ENCODE peak calls at places on chromosomes 5 and 9, in nine cellular contexts. W is activated CD8-positive, alpha-beta T cell treated with anti-CD3 and anti-CD28 coated beads, Interleukin-2, amount 10 ng/mL, durations not matched to agents 7 days and 5 days; L is activated T-cell treated with anti-CD3 and anti-CD28 coated beads for 4 hours; C is HT-29; K is frontal cortex; Y is ureter; J is endodermal cell; T is T follicular helper cell; H is stimulated activated CD4-positive, alpha-beta T cell treated with anti-CD3 and anti-CD28 coated beads, TNF-alpha, amount 100 ng/mL, for 4 hours. A is an unnamed sample.

GRCh38 chr5:151015974-151016587 is 4.3 kb upstream of the GPX3 start:
- DNase-seq in L (no peak), H (no peak), Y (no peak), W (no peak), J (no peak), C (no peak), K (no peak), T (no peak), A (no peak)

GRCh38 chr9:105157178-105157583 is 87.3 kb upstream of the SLC44A1 start:
- DNase-seq in W (peak), K (peak), J (peak), C (peak), T (no peak), H (no peak), L (no peak), Y (peak), A (peak)

GRCh38 chr5:98839469-98840383 is 66.3 kb downstream of the RGMB start:
- DNase-seq in Y (no peak), K (no peak), T (no peak), J (peak), W (no peak), L (no peak), H (no peak), C (no peak), A (peak)

GRCh38 chr5:148991606-148992005 is 71.3 kb downstream of the SH3TC2 start:
- DNase-seq in J (no peak), K (no peak), W (no peak), C (no peak), T (no peak), Y (no peak), H (no peak), L (no peak), A (no peak)

GRCh38 chr5:95162231-95162992 is 122.5 kb downstream of the MCTP1 start:
- DNase-seq in L (no peak), H (no peak), J (no peak), T (no peak), C (no peak), K (no peak), Y (no peak), W (no peak), A (no peak)

GRCh38 chr5:89936576-89936975 is 473.0 kb downstream of the CETN3 start:
- DNase-seq in K (no peak), H (no peak), L (no peak), C (no peak), T (no peak), J (no peak), W (no peak), Y (no peak), A (peak)

GRCh38 chr5:146069780-146070099 is 35.6 kb downstream of the PLAC8L1 start:
- DNase-seq in T (no peak), H (no peak), J (no peak), K (no peak), C (no peak), W (no peak), L (no peak), Y (no peak), A (no peak)

GRCh38 chr5:67879619-67880357 is 335.8 kb upstream of the PIK3R1 start:
- DNase-seq in C (peak), Y (no peak), J (no peak), W (no peak), H (no peak), T (no peak), L (no peak), K (no peak), A (peak)

GRCh38 chr5:36722913-36723312 is 116.5 kb downstream of the SLC1A3 start:
- DNase-seq in C (no peak), Y (no peak), W (no peak), T (no peak), J (no peak), H (no peak), L (no peak), K (no peak), A (peak)

GRCh38 chr9:83271665-83272071 is 208.7 kb upstream of the RASEF start:
- DNase-seq in K (no peak), J (no peak), L (no peak), H (no peak), T (no peak), C (no peak), W (no peak), Y (no peak), A (no peak)

GRCh38 chr9:136532799-136533774 is 12.8 kb downstream of the NOTCH1 start:
- DNase-seq in J (no peak), W (peak), L (peak), C (no peak), T (peak), Y (no peak), K (no peak), H (peak), A (no peak)

GRCh38 chr5:61245486-61245885 is 83.2 kb upstream of the SMIM15 start:
- DNase-seq in J (no peak), Y (no peak), K (no peak), C (peak), H (no peak), T (no peak), W (no peak), L (no peak), A (peak)